ENCODE peak calls at places on chromosome X, in six cellular contexts. H, D, A, F, E and Z are unnamed samples.

GRCh38 chrX:153800177-153800722 is 5.8 kb downstream of the SSR4 start:
- DNase-seq in H (no peak), D (no peak), A (no peak), F (no peak), E (no peak), Z (no peak)

GRCh38 chrX:84467898-84468297 is 34.4 kb downstream of the HDX start:
- DNase-seq in H (no peak), D (no peak), A (no peak), F (no peak), E (no peak), Z (no peak)

GRCh38 chrX:100413231-100413630 is 3.2 kb upstream of the PCDH19 start:
- DNase-seq in H (peak), D (no peak), A (no peak), F (peak), E (peak), Z (no peak)

GRCh38 chrX:132022115-132022862 is 813 bp upstream of the STK26 start:
- DNase-seq in H (no peak), D (no peak), A (no peak), F (no peak), E (peak), Z (no peak)

GRCh38 chrX:41718481-41719245 is 5.3 kb upstream of the GPR82 start:
- DNase-seq in H (no peak), D (no peak), A (no peak), F (no peak), E (no peak), Z (peak)

GRCh38 chrX:71128915-71129765 is 10.7 kb downstream of the MED12 start:
- DNase-seq in H (no peak), D (peak), A (peak), F (no peak), E (peak), Z (no peak)

GRCh38 chrX:40912166-40912565 is 173.1 kb upstream of the USP9X start:
- DNase-seq in H (no peak), D (no peak), A (no peak), F (no peak), E (no peak), Z (no peak)

GRCh38 chrX:54891573-54891972 is 29.1 kb upstream of the TRO start:
- DNase-seq in H (peak), D (peak), A (peak), F (peak), E (peak), Z (no peak)

GRCh38 chrX:106246511-106246910 is 78.4 kb downstream of the PWWP3B start:
- DNase-seq in H (no peak), D (no peak), A (no peak), F (no peak), E (no peak), Z (no peak)